ENCODE peak calls at places on chromosomes 5 and 9, in eight cellular contexts. A is progenitor cell of endocrine pancreas; M is activated T-cell treated with anti-CD3 and anti-CD28 coated beads for 1 hour; Y is iris pigment epithelial cell; X is stimulated activated CD8-positive, alpha-beta memory T cell treated with anti-CD3 and anti-CD28 coated beads, Interleukin-15, amount 100 ng/mL, for 24 hours; N is mesothelial cell of epicardium; U is hippocampal formation; Q is dermis microvascular lymphatic vessel endothelial cell. B is an unnamed sample.

GRCh38 chr5:177362102-177362868 is 4.6 kb downstream of the RGS14 start:
- DNase-seq in A (no peak), M (no peak), Y (no peak), X (no peak), N (no peak), U (no peak), Q (no peak), B (no peak)

GRCh38 chr9:94908583-94909249 is 182.2 kb downstream of the AOPEP start:
- DNase-seq in A (no peak), M (no peak), Y (no peak), X (no peak), N (no peak), U (no peak), Q (no peak), B (no peak)

GRCh38 chr5:154179846-154180710 is 10.5 kb upstream of the GALNT10 start:
- DNase-seq in A (no peak), M (no peak), Y (peak), X (no peak), N (no peak), U (peak), Q (peak), B (peak)

GRCh38 chr9:107667700-107668099 is 178.1 kb upstream of the KLF4 start:
- DNase-seq in A (no peak), M (no peak), Y (no peak), X (no peak), N (no peak), U (no peak), Q (peak), B (no peak)

GRCh38 chr5:181060231-181060590 is 20.1 kb downstream of the BTNL9 start:
- DNase-seq in A (no peak), M (no peak), Y (no peak), X (no peak), N (no peak), U (no peak), Q (no peak), B (no peak)

GRCh38 chr5:78701795-78702406 is 53.3 kb upstream of the LHFPL2 start:
- DNase-seq in A (no peak), M (no peak), Y (peak), X (no peak), N (no peak), U (no peak), Q (no peak), B (no peak)

GRCh38 chr5:14917719-14918118 is 46.1 kb upstream of the ANKH start:
- DNase-seq in A (no peak), M (no peak), Y (no peak), X (no peak), N (no peak), U (no peak), Q (peak), B (no peak)

GRCh38 chr5:61330879-61331406 is 1.1 kb upstream of the ZSWIM6 start:
- DNase-seq in A (peak), M (peak), Y (peak), X (peak), N (peak), U (peak), Q (peak), B (peak)

GRCh38 chr9:132157347-132158116 is 4.3 kb upstream of the NTNG2 start:
- DNase-seq in A (no peak), M (no peak), Y (no peak), X (no peak), N (no peak), U (no peak), Q (no peak), B (no peak)

GRCh38 chr5:159449925-159450324 is 119.6 kb upstream of the IL12B start:
- DNase-seq in A (no peak), M (no peak), Y (peak), X (no peak), N (no peak), U (no peak), Q (no peak), B (no peak)

GRCh38 chr9:87678650-87679355 is 47.1 kb upstream of the CTSL start:
- DNase-seq in A (peak), M (peak), Y (peak), X (no peak), N (no peak), U (peak), Q (peak), B (peak)

GRCh38 chr5:143312822-143313221 is 90.7 kb downstream of the NR3C1 start:
- DNase-seq in A (no peak), M (no peak), Y (no peak), X (no peak), N (no peak), U (no peak), Q (no peak), B (no peak)

GRCh38 chr9:91948061-91948422 is 2.0 kb downstream of the ROR2 start:
- DNase-seq in A (no peak), M (no peak), Y (peak), X (no peak), N (no peak), U (no peak), Q (no peak), B (no peak)

GRCh38 chr9:135885100-135885853 is 22.1 kb downstream of the CAMSAP1 start:
- DNase-seq in A (no peak), M (no peak), Y (peak), X (no peak), N (no peak), U (no peak), Q (no peak), B (no peak)

GRCh38 chr5:173016621-173017046 is 33.1 kb downstream of the ATP6V0E1 start:
- DNase-seq in A (no peak), M (no peak), Y (peak), X (no peak), N (no peak), U (peak), Q (peak), B (peak)

GRCh38 chr5:59021837-59022514 is 439.1 kb downstream of the RAB3C start:
- DNase-seq in A (no peak), M (no peak), Y (no peak), X (no peak), N (no peak), U (no peak), Q (peak), B (no peak)

GRCh38 chr5:7856855-7857254 is 5.9 kb upstream of the CFAP90 start:
- DNase-seq in A (no peak), M (no peak), Y (peak), X (no peak), N (no peak), U (peak), Q (peak), B (peak)

GRCh38 chr5:112795944-112796678 is 58.4 kb downstream of the APC start:
- DNase-seq in A (no peak), M (no peak), Y (peak), X (no peak), N (no peak), U (no peak), Q (peak), B (no peak)

GRCh38 chr9:81320909-81321482 is 368.4 kb downstream of the TLE1 start:
- DNase-seq in A (no peak), M (no peak), Y (no peak), X (no peak), N (no peak), U (no peak), Q (no peak), B (no peak)

GRCh38 chr5:135398160-135398854 is 724 bp downstream of the MACROH2A1 start:
- DNase-seq in A (no peak), M (no peak), Y (peak), X (peak), N (no peak), U (no peak), Q (peak), B (no peak)

GRCh38 chr5:175873090-175873454 is 1.7 kb downstream of the CPLX2 start:
- DNase-seq in A (no peak), M (no peak), Y (peak), X (no peak), N (no peak), U (no peak), Q (no peak), B (no peak)

GRCh38 chr9:69168709-69169217 is 5.3 kb upstream of the TJP2 start:
- DNase-seq in A (no peak), M (peak), Y (peak), X (peak), N (no peak), U (no peak), Q (no peak), B (no peak)

GRCh38 chr9:116234091-116234490 is 80.5 kb downstream of the PAPPA start:
- DNase-seq in A (no peak), M (no peak), Y (peak), X (no peak), N (no peak), U (no peak), Q (no peak), B (no peak)

GRCh38 chr5:104062495-104063377 is 500.1 kb upstream of the NUDT12 start:
- DNase-seq in A (no peak), M (no peak), Y (no peak), X (no peak), N (no peak), U (no peak), Q (no peak), B (no peak)

GRCh38 chr9:34589371-34589655 is 211 bp downstream of the CNTFR start:
- DNase-seq in A (no peak), M (no peak), Y (no peak), X (no peak), N (no peak), U (no peak), Q (no peak), B (no peak)

GRCh38 chr9:26437056-26437711 is 455.4 kb downstream of the CAAP1 start:
- DNase-seq in A (no peak), M (no peak), Y (no peak), X (no peak), N (no peak), U (peak), Q (no peak), B (peak)

GRCh38 chr9:125593581-125593980 is 113.4 kb downstream of the MAPKAP1 start:
- DNase-seq in A (no peak), M (no peak), Y (no peak), X (no peak), N (no peak), U (no peak), Q (peak), B (no peak)

GRCh38 chr9:33228606-33229005 is 11.4 kb upstream of the SPINK4 start:
- DNase-seq in A (no peak), M (no peak), Y (no peak), X (no peak), N (no peak), U (no peak), Q (no peak), B (no peak)

GRCh38 chr5:90020575-90021535 is 388.7 kb downstream of the CETN3 start:
- DNase-seq in A (no peak), M (no peak), Y (peak), X (no peak), N (no peak), U (peak), Q (peak), B (peak)

GRCh38 chr9:33310748-33311147 is 20.4 kb downstream of the NFX1 start:
- DNase-seq in A (no peak), M (no peak), Y (no peak), X (no peak), N (no peak), U (no peak), Q (no peak), B (no peak)

GRCh38 chr5:2465383-2465782 is 286.1 kb downstream of the IRX2 start:
- DNase-seq in A (no peak), M (no peak), Y (no peak), X (no peak), N (no peak), U (no peak), Q (no peak), B (no peak)

GRCh38 chr5:143306040-143306439 is 97.4 kb downstream of the NR3C1 start:
- DNase-seq in A (no peak), M (no peak), Y (no peak), X (no peak), N (no peak), U (no peak), Q (no peak), B (no peak)

GRCh38 chr9:98402272-98402840 is 146.9 kb upstream of the TBC1D2 start:
- DNase-seq in A (no peak), M (no peak), Y (no peak), X (no peak), N (no peak), U (no peak), Q (no peak), B (no peak)